ENCODE peak calls at places on chromosomes 16 and 17, in four cellular contexts. One of them, this sample, is unnamed.

GRCh38 chr16:31136287-31136662 is 748 bp upstream of the PRSS8 start:
- DNase-seq in GM04504: no peak
- DNase-seq in pancreas: no peak
- DNase-seq in hippocampal formation: no peak
- DNase-seq in this sample: no peak

GRCh38 chr17:80227666-80228065 is 7.4 kb downstream of the SLC26A11 start:
- DNase-seq in GM04504: no peak
- DNase-seq in hippocampal formation: no peak
- DNase-seq in pancreas: peak
- DNase-seq in this sample: no peak

GRCh38 chr16:106623-107324 is 28.7 kb downstream of the MPG start:
- DNase-seq in pancreas: no peak
- DNase-seq in GM04504: peak
- DNase-seq in hippocampal formation: peak
- DNase-seq in this sample: peak

GRCh38 chr16:49150341-49150740 is 131.3 kb downstream of the CBLN1 start:
- DNase-seq in pancreas: no peak
- DNase-seq in hippocampal formation: no peak
- DNase-seq in GM04504: no peak
- DNase-seq in this sample: no peak

GRCh38 chr17:64413505-64413904 is 22.8 kb upstream of the PECAM1 start:
- DNase-seq in pancreas: no peak
- DNase-seq in hippocampal formation: no peak
- DNase-seq in GM04504: no peak
- DNase-seq in this sample: no peak

GRCh38 chr17:7060165-7060890 is 16.4 kb upstream of the SLC16A11 start:
- DNase-seq in GM04504: no peak
- DNase-seq in pancreas: no peak
- DNase-seq in hippocampal formation: no peak
- DNase-seq in this sample: no peak

GRCh38 chr17:47877368-47878034 is 18.5 kb upstream of the SP2 start:
- DNase-seq in pancreas: no peak
- DNase-seq in GM04504: no peak
- DNase-seq in hippocampal formation: no peak
- DNase-seq in this sample: no peak

GRCh38 chr17:30599424-30600061 is 122.3 kb downstream of the GOSR1 start:
- DNase-seq in pancreas: no peak
- DNase-seq in hippocampal formation: no peak
- DNase-seq in GM04504: no peak
- DNase-seq in this sample: no peak

GRCh38 chr16:1538804-1539520 is 5.5 kb downstream of the TMEM204 start:
- DNase-seq in hippocampal formation: no peak
- DNase-seq in pancreas: no peak
- DNase-seq in GM04504: no peak
- DNase-seq in this sample: no peak

GRCh38 chr17:68776451-68776850 is 175.3 kb upstream of the FAM20A start:
- DNase-seq in hippocampal formation: no peak
- DNase-seq in pancreas: no peak
- DNase-seq in GM04504: no peak
- DNase-seq in this sample: no peak

GRCh38 chr16:14358697-14359305 is 271.3 kb downstream of the PARN start:
- DNase-seq in hippocampal formation: no peak
- DNase-seq in pancreas: no peak
- DNase-seq in GM04504: no peak
- DNase-seq in this sample: no peak

GRCh38 chr17:32626371-32626770 is 139.6 kb downstream of the CDK5R1 start:
- DNase-seq in hippocampal formation: no peak
- DNase-seq in pancreas: no peak
- DNase-seq in GM04504: no peak
- DNase-seq in this sample: no peak

GRCh38 chr16:83517398-83517797 is 290.4 kb upstream of the HSBP1 start:
- DNase-seq in hippocampal formation: no peak
- DNase-seq in GM04504: no peak
- DNase-seq in pancreas: no peak
- DNase-seq in this sample: no peak

GRCh38 chr17:10050597-10051101 is 145.6 kb upstream of the RCVRN start:
- DNase-seq in hippocampal formation: no peak
- DNase-seq in pancreas: no peak
- DNase-seq in GM04504: no peak
- DNase-seq in this sample: peak

GRCh38 chr16:85916141-85916890 is 17.4 kb downstream of the IRF8 start:
- DNase-seq in hippocampal formation: no peak
- DNase-seq in pancreas: no peak
- DNase-seq in GM04504: no peak
- DNase-seq in this sample: no peak

GRCh38 chr16:6231351-6231750 is 1101.3 kb upstream of the RBFOX1 start:
- DNase-seq in hippocampal formation: no peak
- DNase-seq in GM04504: no peak
- DNase-seq in pancreas: no peak
- DNase-seq in this sample: no peak

GRCh38 chr16:11836653-11837244 is 14.6 kb downstream of the RSL1D1 start:
- DNase-seq in GM04504: peak
- DNase-seq in pancreas: no peak
- DNase-seq in hippocampal formation: no peak
- DNase-seq in this sample: peak

GRCh38 chr16:64695684-64696083 is 426.2 kb downstream of the CDH11 start:
- DNase-seq in GM04504: peak
- DNase-seq in pancreas: no peak
- DNase-seq in hippocampal formation: no peak
- DNase-seq in this sample: no peak

GRCh38 chr16:19005561-19006445 is 22.1 kb downstream of the TMC7 start:
- DNase-seq in pancreas: no peak
- DNase-seq in hippocampal formation: peak
- DNase-seq in GM04504: no peak
- DNase-seq in this sample: no peak

GRCh38 chr16:85686912-85687591 is 1.7 kb downstream of the GINS2 start:
- DNase-seq in pancreas: peak
- DNase-seq in GM04504: no peak
- DNase-seq in hippocampal formation: no peak
- DNase-seq in this sample: no peak

GRCh38 chr17:42191209-42191608 is 3.1 kb downstream of the GHDC start:
- DNase-seq in GM04504: no peak
- DNase-seq in pancreas: no peak
- DNase-seq in hippocampal formation: no peak
- DNase-seq in this sample: no peak

GRCh38 chr16:55701442-55702319 is 45.9 kb downstream of the SLC6A2 start:
- DNase-seq in pancreas: peak
- DNase-seq in GM04504: peak
- DNase-seq in hippocampal formation: peak
- DNase-seq in this sample: peak

GRCh38 chr16:12439443-12440232 is 364.0 kb downstream of the CPPED1 start:
- DNase-seq in GM04504: no peak
- DNase-seq in pancreas: no peak
- DNase-seq in hippocampal formation: no peak
- DNase-seq in this sample: no peak

GRCh38 chr16:48834576-48834975 is 224.6 kb upstream of the N4BP1 start:
- DNase-seq in hippocampal formation: no peak
- DNase-seq in pancreas: no peak
- DNase-seq in GM04504: no peak
- DNase-seq in this sample: no peak

GRCh38 chr16:47873434-47873833 is 282.4 kb downstream of the ABCC12 start:
- DNase-seq in hippocampal formation: no peak
- DNase-seq in GM04504: no peak
- DNase-seq in pancreas: no peak
- DNase-seq in this sample: no peak

GRCh38 chr16:25155553-25156460 is 44.3 kb downstream of the LCMT1 start:
- DNase-seq in hippocampal formation: no peak
- DNase-seq in GM04504: no peak
- DNase-seq in pancreas: no peak
- DNase-seq in this sample: no peak

This sample was measured in HFF-Myc.